ENCODE peak calls at places on chromosomes 5 and 9, in six cellular contexts. One of them, this sample, is unnamed.

GRCh38 chr9:21795483-21795882 is 7.0 kb upstream of the MTAP start:
- DNase-seq in OCI-LY7: no peak
- DNase-seq in lower lobe of right lung: no peak
- DNase-seq in ascending aorta: no peak
- DNase-seq in WERI-Rb-1: no peak
- DNase-seq in PC-3: no peak
- DNase-seq in this sample: no peak

GRCh38 chr5:181243521-181244307 is at the start of gene RACK1:
- DNase-seq in lower lobe of right lung: peak
- DNase-seq in OCI-LY7: peak
- DNase-seq in WERI-Rb-1: peak
- DNase-seq in PC-3: peak
- DNase-seq in ascending aorta: no peak
- DNase-seq in this sample: peak

GRCh38 chr9:127977877-127978647 is 2.7 kb downstream of the EEIG1 start:
- DNase-seq in lower lobe of right lung: peak
- DNase-seq in WERI-Rb-1: no peak
- DNase-seq in ascending aorta: no peak
- DNase-seq in PC-3: peak
- DNase-seq in OCI-LY7: no peak
- DNase-seq in this sample: no peak

GRCh38 chr5:34959323-34959722 is 30.0 kb downstream of the DNAJC21 start:
- DNase-seq in PC-3: peak
- DNase-seq in lower lobe of right lung: no peak
- DNase-seq in ascending aorta: no peak
- DNase-seq in OCI-LY7: no peak
- DNase-seq in WERI-Rb-1: no peak
- DNase-seq in this sample: no peak

GRCh38 chr5:96997265-96997859 is 61.5 kb downstream of the LNPEP start:
- DNase-seq in PC-3: peak
- DNase-seq in ascending aorta: no peak
- DNase-seq in OCI-LY7: peak
- DNase-seq in lower lobe of right lung: no peak
- DNase-seq in WERI-Rb-1: peak
- DNase-seq in this sample: peak

GRCh38 chr9:14704281-14704680 is 11.0 kb upstream of the ZDHHC21 start:
- DNase-seq in ascending aorta: no peak
- DNase-seq in PC-3: no peak
- DNase-seq in WERI-Rb-1: no peak
- DNase-seq in OCI-LY7: no peak
- DNase-seq in lower lobe of right lung: no peak
- DNase-seq in this sample: no peak

GRCh38 chr5:31477516-31477915 is 54.4 kb downstream of the DROSHA start:
- DNase-seq in OCI-LY7: no peak
- DNase-seq in PC-3: no peak
- DNase-seq in WERI-Rb-1: no peak
- DNase-seq in ascending aorta: no peak
- DNase-seq in lower lobe of right lung: no peak
- DNase-seq in this sample: no peak

GRCh38 chr5:147472669-147473131 is 37.2 kb downstream of the DPYSL3 start:
- DNase-seq in ascending aorta: no peak
- DNase-seq in WERI-Rb-1: no peak
- DNase-seq in OCI-LY7: no peak
- DNase-seq in lower lobe of right lung: no peak
- DNase-seq in PC-3: no peak
- DNase-seq in this sample: no peak

GRCh38 chr9:88949425-88949824 is 41.8 kb upstream of the S1PR3 start:
- DNase-seq in ascending aorta: no peak
- DNase-seq in WERI-Rb-1: no peak
- DNase-seq in OCI-LY7: no peak
- DNase-seq in lower lobe of right lung: no peak
- DNase-seq in PC-3: no peak
- DNase-seq in this sample: no peak

GRCh38 chr9:104849023-104849422 is 78.9 kb downstream of the ABCA1 start:
- DNase-seq in OCI-LY7: no peak
- DNase-seq in ascending aorta: no peak
- DNase-seq in lower lobe of right lung: no peak
- DNase-seq in WERI-Rb-1: no peak
- DNase-seq in PC-3: no peak
- DNase-seq in this sample: no peak

GRCh38 chr5:893711-894110 is 1.0 kb downstream of the TRIP13 start:
- DNase-seq in OCI-LY7: peak
- DNase-seq in WERI-Rb-1: no peak
- DNase-seq in PC-3: no peak
- DNase-seq in lower lobe of right lung: no peak
- DNase-seq in ascending aorta: no peak
- DNase-seq in this sample: peak

GRCh38 chr5:107319921-107320320 is 350.8 kb downstream of the EFNA5 start:
- DNase-seq in PC-3: no peak
- DNase-seq in ascending aorta: no peak
- DNase-seq in lower lobe of right lung: no peak
- DNase-seq in OCI-LY7: no peak
- DNase-seq in WERI-Rb-1: no peak
- DNase-seq in this sample: no peak
- H3K4me3 ChIP-seq in PC-3: no peak
- H3K4me3 ChIP-seq in ascending aorta: no peak
- H3K4me3 ChIP-seq in lower lobe of right lung: no peak
- H3K4me3 ChIP-seq in OCI-LY7: no peak
- H3K4me3 ChIP-seq in WERI-Rb-1: no peak
- H3K4me3 ChIP-seq in this sample: no peak

GRCh38 chr9:90907790-90908189 is 106.2 kb downstream of the SYK start:
- DNase-seq in WERI-Rb-1: no peak
- DNase-seq in OCI-LY7: no peak
- DNase-seq in lower lobe of right lung: no peak
- DNase-seq in PC-3: no peak
- DNase-seq in ascending aorta: no peak
- DNase-seq in this sample: no peak
- H3K4me3 ChIP-seq in WERI-Rb-1: no peak
- H3K4me3 ChIP-seq in OCI-LY7: no peak
- H3K4me3 ChIP-seq in lower lobe of right lung: no peak
- H3K4me3 ChIP-seq in PC-3: no peak
- H3K4me3 ChIP-seq in ascending aorta: no peak
- H3K4me3 ChIP-seq in this sample: no peak

DNA sequence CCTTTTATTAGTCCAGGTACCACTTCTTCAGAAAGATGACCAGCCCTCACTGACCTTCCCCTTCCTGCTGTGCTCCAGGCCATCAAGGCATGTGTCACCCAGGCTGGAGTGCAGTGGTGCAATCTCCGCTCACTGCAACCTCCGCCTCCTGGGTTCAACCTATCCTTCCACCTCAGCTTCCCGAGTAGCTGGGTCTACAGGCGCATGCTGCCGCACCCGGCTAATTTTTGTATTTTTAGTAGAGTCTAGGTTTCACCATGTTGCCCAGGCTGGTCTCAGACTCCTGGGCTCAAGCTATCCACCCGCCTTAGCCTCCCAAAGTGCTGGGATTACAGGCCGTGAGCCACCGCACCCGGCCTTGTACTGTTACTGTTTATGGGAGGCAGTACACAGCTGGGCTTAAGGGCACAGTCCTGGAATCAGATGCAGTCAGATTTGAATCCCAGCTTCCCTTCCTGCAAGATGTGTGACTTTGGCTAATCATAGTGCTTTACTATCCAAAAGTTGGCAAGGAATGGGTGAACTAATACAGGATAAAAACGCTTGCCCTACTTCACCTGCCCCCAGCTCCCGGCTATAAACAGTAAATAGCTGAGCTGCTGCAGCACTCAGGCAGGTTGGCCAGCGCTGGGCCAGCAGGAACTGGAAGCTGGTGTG is 483 bp upstream of the EIF4EBP3 start:
- DNase-seq in PC-3: peak
- DNase-seq in ascending aorta: no peak
- DNase-seq in OCI-LY7: no peak
- DNase-seq in lower lobe of right lung: no peak
- DNase-seq in WERI-Rb-1: no peak
- DNase-seq in this sample: no peak
- H3K4me3 ChIP-seq in PC-3: no peak
- H3K4me3 ChIP-seq in ascending aorta: peak
- H3K4me3 ChIP-seq in OCI-LY7: no peak
- H3K4me3 ChIP-seq in lower lobe of right lung: peak
- H3K4me3 ChIP-seq in WERI-Rb-1: peak
- H3K4me3 ChIP-seq in this sample: peak

GRCh38 chr5:178587793-178588611 is 2.2 kb downstream of the COL23A1 start:
- DNase-seq in ascending aorta: no peak
- DNase-seq in WERI-Rb-1: no peak
- DNase-seq in PC-3: no peak
- DNase-seq in lower lobe of right lung: no peak
- DNase-seq in OCI-LY7: no peak
- DNase-seq in this sample: no peak
- H3K4me3 ChIP-seq in ascending aorta: no peak
- H3K4me3 ChIP-seq in WERI-Rb-1: no peak
- H3K4me3 ChIP-seq in PC-3: no peak
- H3K4me3 ChIP-seq in lower lobe of right lung: no peak
- H3K4me3 ChIP-seq in OCI-LY7: no peak
- H3K4me3 ChIP-seq in this sample: no peak

GRCh38 chr9:126617740-126618133 is 4.0 kb downstream of the LMX1B start:
- DNase-seq in ascending aorta: no peak
- DNase-seq in WERI-Rb-1: no peak
- DNase-seq in OCI-LY7: no peak
- DNase-seq in lower lobe of right lung: no peak
- DNase-seq in PC-3: no peak
- DNase-seq in this sample: no peak
- H3K4me3 ChIP-seq in ascending aorta: no peak
- H3K4me3 ChIP-seq in WERI-Rb-1: no peak
- H3K4me3 ChIP-seq in OCI-LY7: no peak
- H3K4me3 ChIP-seq in lower lobe of right lung: no peak
- H3K4me3 ChIP-seq in PC-3: no peak
- H3K4me3 ChIP-seq in this sample: no peak

GRCh38 chr9:93958875-93959682 is 3.9 kb upstream of the BARX1 start:
- DNase-seq in OCI-LY7: no peak
- DNase-seq in lower lobe of right lung: no peak
- DNase-seq in PC-3: no peak
- DNase-seq in ascending aorta: no peak
- DNase-seq in WERI-Rb-1: no peak
- DNase-seq in this sample: no peak

GRCh38 chr9:93959739-93960154 is 4.6 kb upstream of the BARX1 start:
- DNase-seq in WERI-Rb-1: no peak
- DNase-seq in OCI-LY7: no peak
- DNase-seq in PC-3: no peak
- DNase-seq in ascending aorta: no peak
- DNase-seq in lower lobe of right lung: no peak
- DNase-seq in this sample: no peak

GRCh38 chr9:93962041-93962440 is 6.9 kb upstream of the BARX1 start:
- DNase-seq in lower lobe of right lung: no peak
- DNase-seq in ascending aorta: no peak
- DNase-seq in PC-3: no peak
- DNase-seq in OCI-LY7: no peak
- DNase-seq in WERI-Rb-1: no peak
- DNase-seq in this sample: no peak

GRCh38 chr9:93960971-93961841 is 6.1 kb upstream of the BARX1 start:
- DNase-seq in lower lobe of right lung: no peak
- DNase-seq in WERI-Rb-1: no peak
- DNase-seq in OCI-LY7: no peak
- DNase-seq in PC-3: no peak
- DNase-seq in ascending aorta: no peak
- DNase-seq in this sample: no peak

DNA sequence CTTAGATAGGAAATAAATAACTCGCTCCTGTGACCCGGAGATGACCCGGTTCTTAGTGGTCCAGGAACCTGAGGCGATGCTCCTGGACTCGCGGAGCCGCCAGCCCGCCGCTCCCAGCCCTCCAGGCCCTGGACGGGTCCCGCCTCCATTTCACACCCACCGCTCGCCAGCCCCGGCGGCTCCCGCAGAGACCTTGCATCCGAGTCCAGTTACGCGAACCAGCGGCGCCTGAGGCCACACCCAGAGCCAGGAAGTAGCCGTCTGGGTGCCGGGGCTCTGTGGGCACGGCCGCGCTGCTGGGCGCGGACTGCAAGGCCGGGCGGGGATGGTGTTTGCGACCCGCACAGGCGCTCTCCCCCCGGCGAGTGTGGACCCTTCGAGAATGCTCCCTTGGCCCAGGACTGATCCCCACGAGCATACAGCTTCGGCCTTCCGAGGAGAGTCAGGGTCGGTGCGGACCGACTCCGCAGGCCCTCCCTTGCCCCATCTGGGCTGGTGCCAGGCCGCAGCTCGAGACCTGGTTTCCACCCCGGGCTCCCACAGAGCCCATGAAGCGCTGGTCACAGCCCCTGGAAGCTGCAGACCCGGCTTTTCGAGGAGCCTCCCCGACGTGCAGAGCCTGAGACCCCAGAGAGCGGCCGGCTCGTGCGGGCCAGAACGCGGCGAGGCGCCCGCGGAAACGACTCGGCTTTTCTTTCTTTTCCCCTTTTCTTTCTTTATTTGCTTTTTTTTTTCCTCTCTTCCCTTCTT is 5.2 kb upstream of the BARX1 start:
- DNase-seq in OCI-LY7: no peak
- DNase-seq in ascending aorta: no peak
- DNase-seq in lower lobe of right lung: no peak
- DNase-seq in WERI-Rb-1: no peak
- DNase-seq in PC-3: peak
- DNase-seq in this sample: no peak
- H3K4me3 ChIP-seq in OCI-LY7: no peak
- H3K4me3 ChIP-seq in ascending aorta: peak
- H3K4me3 ChIP-seq in lower lobe of right lung: peak
- H3K4me3 ChIP-seq in WERI-Rb-1: no peak
- H3K4me3 ChIP-seq in PC-3: peak
- H3K4me3 ChIP-seq in this sample: no peak

GRCh38 chr5:178465228-178465860 is 124.8 kb downstream of the COL23A1 start:
- DNase-seq in PC-3: no peak
- DNase-seq in OCI-LY7: no peak
- DNase-seq in ascending aorta: no peak
- DNase-seq in lower lobe of right lung: no peak
- DNase-seq in WERI-Rb-1: no peak
- DNase-seq in this sample: no peak
- H3K4me3 ChIP-seq in PC-3: no peak
- H3K4me3 ChIP-seq in OCI-LY7: no peak
- H3K4me3 ChIP-seq in ascending aorta: no peak
- H3K4me3 ChIP-seq in lower lobe of right lung: no peak
- H3K4me3 ChIP-seq in WERI-Rb-1: no peak
- H3K4me3 ChIP-seq in this sample: no peak

DNA sequence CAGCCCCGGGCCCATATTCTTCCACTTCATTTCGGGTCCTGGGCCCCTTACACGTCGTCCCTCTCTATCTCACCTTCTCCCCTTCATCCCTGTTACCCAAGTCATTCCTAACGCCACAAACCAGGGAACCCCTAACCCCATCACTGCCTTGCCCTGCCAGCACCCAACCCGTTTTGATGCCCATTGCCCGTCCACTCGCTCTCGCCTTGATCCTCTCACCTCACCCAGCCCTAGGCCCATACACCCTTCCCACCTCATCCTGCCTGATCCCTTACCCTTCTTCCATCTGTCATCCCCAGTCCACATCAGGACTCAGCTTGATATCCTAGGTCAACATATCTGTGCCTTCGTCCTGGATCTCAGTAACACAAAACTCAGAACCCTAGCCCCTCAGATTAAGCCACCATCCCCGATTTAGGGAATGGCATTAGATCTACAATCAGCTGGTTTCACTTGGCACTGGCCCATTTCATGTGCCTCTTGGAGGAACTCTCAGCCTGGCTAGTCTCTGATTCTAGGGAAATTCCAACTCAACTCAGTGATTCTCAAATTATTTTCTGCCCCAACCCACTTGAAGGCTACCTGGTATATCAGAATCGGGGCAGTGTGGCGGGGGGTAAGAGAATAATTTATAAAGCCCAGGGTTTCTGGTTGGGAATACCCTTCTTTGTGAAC is 499 bp downstream of the CHMP5 start:
- DNase-seq in PC-3: no peak
- DNase-seq in lower lobe of right lung: no peak
- DNase-seq in WERI-Rb-1: no peak
- DNase-seq in OCI-LY7: no peak
- DNase-seq in ascending aorta: no peak
- DNase-seq in this sample: no peak
- H3K4me3 ChIP-seq in PC-3: peak
- H3K4me3 ChIP-seq in lower lobe of right lung: peak
- H3K4me3 ChIP-seq in WERI-Rb-1: peak
- H3K4me3 ChIP-seq in OCI-LY7: peak
- H3K4me3 ChIP-seq in ascending aorta: peak
- H3K4me3 ChIP-seq in this sample: peak

This sample was measured in Jurkat, Clone E6-1.